ENCODE peak calls at places on chromosome 2, in five cellular contexts. P is endothelial cell, L is activated T-helper 1 cell treated with Interleukin-2 at 50 U/mL for 16 hours, M is heart left ventricle, V is colonic mucosa. F is an unnamed sample.

GRCh38 chr2:10161961-10162441 is 39.5 kb downstream of the RRM2 start:
- DNase-seq in P (no peak), L (no peak), M (peak), V (no peak), F (no peak)

GRCh38 chr2:98242006-98242405 is 104.2 kb upstream of the CNGA3 start:
- DNase-seq in P (no peak), L (no peak), M (no peak), V (no peak), F (no peak)

GRCh38 chr2:18047896-18048657 is 169.6 kb downstream of the KCNS3 start:
- DNase-seq in P (no peak), L (no peak), M (no peak), V (no peak), F (peak)

GRCh38 chr2:12169721-12170120 is 423.3 kb downstream of the LPIN1 start:
- DNase-seq in P (peak), L (no peak), M (no peak), V (no peak), F (no peak)

GRCh38 chr2:215410932-215411285 is 25.0 kb downstream of the FN1 start:
- DNase-seq in P (no peak), L (no peak), M (no peak), V (no peak), F (no peak)

GRCh38 chr2:223260681-223261080 is 208.7 kb downstream of the KCNE4 start:
- DNase-seq in P (no peak), L (no peak), M (no peak), V (no peak), F (no peak)

GRCh38 chr2:227471924-227472264 is at the start of gene AGFG1:
- DNase-seq in P (peak), L (peak), M (peak), V (peak), F (peak)

GRCh38 chr2:184551631-184552030 is 46.7 kb upstream of the ZNF804A start:
- DNase-seq in P (no peak), L (no peak), M (no peak), V (no peak), F (no peak)

GRCh38 chr2:12730265-12730664 is 13.5 kb downstream of the TRIB2 start:
- DNase-seq in P (no peak), L (no peak), M (no peak), V (no peak), F (no peak)

GRCh38 chr2:84495539-84496146 is 20.7 kb upstream of the DNAH6 start:
- DNase-seq in P (peak), L (no peak), M (no peak), V (peak), F (no peak)

GRCh38 chr2:23662941-23663729 is 263.8 kb downstream of the ATAD2B start:
- DNase-seq in P (no peak), L (no peak), M (peak), V (peak), F (no peak)

GRCh38 chr2:54524236-54524991 is 68.3 kb downstream of the SPTBN1 start:
- DNase-seq in P (no peak), L (no peak), M (no peak), V (no peak), F (no peak)

GRCh38 chr2:111670776-111671175 is 213.2 kb downstream of the ANAPC1 start:
- DNase-seq in P (no peak), L (no peak), M (no peak), V (peak), F (no peak)

GRCh38 chr2:79874015-79874414 is 361.2 kb downstream of the CTNNA2 start:
- DNase-seq in P (no peak), L (no peak), M (no peak), V (no peak), F (no peak)

GRCh38 chr2:136010126-136010525 is 24.7 kb upstream of the DARS1 start:
- DNase-seq in P (no peak), L (no peak), M (no peak), V (no peak), F (no peak)

GRCh38 chr2:23617167-23617787 is 232.3 kb downstream of the KLHL29 start:
- DNase-seq in P (no peak), L (no peak), M (peak), V (no peak), F (peak)

GRCh38 chr2:124683536-124684407 is 658.7 kb downstream of the CNTNAP5 start:
- DNase-seq in P (no peak), L (no peak), M (no peak), V (no peak), F (no peak)

GRCh38 chr2:114119846-114120348 is 230.0 kb downstream of the ACTR3 start:
- DNase-seq in P (no peak), L (no peak), M (no peak), V (no peak), F (no peak)

GRCh38 chr2:68594041-68594440 is 49.3 kb upstream of the PROKR1 start:
- DNase-seq in P (no peak), L (no peak), M (no peak), V (no peak), F (no peak)

GRCh38 chr2:73059106-73059505 is 12.4 kb downstream of the SFXN5 start:
- DNase-seq in P (no peak), L (no peak), M (no peak), V (no peak), F (no peak)

GRCh38 chr2:132670104-132670960 is at the start of gene LYPD1:
- DNase-seq in P (peak), L (no peak), M (no peak), V (peak), F (no peak)

GRCh38 chr2:114283774-114284173 is 158.7 kb upstream of the DPP10 start:
- DNase-seq in P (no peak), L (no peak), M (no peak), V (no peak), F (no peak)